ENCODE peak calls at places on chromosomes 6 and 20, in eight cellular contexts. P is activated CD8-positive, alpha-beta T cell treated with anti-CD3 and anti-CD28 coated beads, Interleukin-2, amount 10 ng/mL, durations not matched to agents 7 days and 5 days; V is GM03348; Q is fibroblast of pulmonary artery; Z is posterior cingulate gyrus; O is NCI-H146; A is caudate nucleus; B is mesenchymal stem cell. C is an unnamed sample.

GRCh38 chr20:39775110-39775509 is 813.0 kb downstream of the DHX35 start:
- DNase-seq in P (no peak), V (peak; percentile 60), Q (peak; percentile 46), Z (no peak), O (no peak), A (no peak), B (no peak), C (no peak)

GRCh38 chr6:170423030-170423429 is 116.5 kb downstream of the FAM120B start:
- DNase-seq in P (no peak), V (no peak), Q (no peak), Z (no peak), O (no peak), A (no peak), B (no peak), C (no peak)

GRCh38 chr6:121849477-121849876 is 414.0 kb downstream of the GJA1 start:
- DNase-seq in P (peak; percentile 56), V (peak; percentile 69), Q (peak; percentile 87), Z (no peak), O (peak; percentile 30), A (no peak), B (peak; percentile 80), C (peak; percentile 29)

GRCh38 chr20:46316984-46317684 is 8.8 kb upstream of the CDH22 start:
- DNase-seq in P (no peak), V (no peak), Q (no peak), Z (no peak), O (peak; percentile 59), A (no peak), B (no peak), C (no peak)

GRCh38 chr6:128164254-128164653 is 263.4 kb upstream of the THEMIS start:
- DNase-seq in P (no peak), V (no peak), Q (no peak), Z (no peak), O (no peak), A (no peak), B (no peak), C (no peak)

GRCh38 chr6:78771619-78772018 is 95.7 kb upstream of the IRAK1BP1 start:
- DNase-seq in P (no peak), V (no peak), Q (no peak), Z (no peak), O (peak; percentile 18), A (no peak), B (no peak), C (no peak)

GRCh38 chr6:82906951-82907350 is 158.7 kb downstream of the UBE3D start:
- DNase-seq in P (no peak), V (peak; percentile 41), Q (peak; percentile 64), Z (no peak), O (no peak), A (no peak), B (peak; percentile 80), C (no peak)

GRCh38 chr6:120405947-120406346 is 928.3 kb downstream of the TBC1D32 start:
- DNase-seq in P (no peak), V (no peak), Q (no peak), Z (no peak), O (peak; percentile 1), A (no peak), B (no peak), C (peak; percentile 7)

GRCh38 chr6:41498968-41499599 is 47.1 kb upstream of the FOXP4 start:
- DNase-seq in P (no peak), V (no peak), Q (no peak), Z (no peak), O (no peak), A (no peak), B (no peak), C (no peak)

GRCh38 chr6:129184808-129185366 is 301.9 kb downstream of the LAMA2 start:
- DNase-seq in P (no peak), V (no peak), Q (peak; percentile 11), Z (no peak), O (no peak), A (no peak), B (no peak), C (no peak)

GRCh38 chr20:38434310-38434741 is 802 bp downstream of the SNHG17 start:
- DNase-seq in P (peak; percentile 42), V (no peak), Q (peak; percentile 28), Z (no peak), O (peak; percentile 45), A (no peak), B (peak; percentile 63), C (no peak)

GRCh38 chr6:118171852-118172251 is 264.8 kb downstream of the SLC35F1 start:
- DNase-seq in P (no peak), V (no peak), Q (no peak), Z (no peak), O (no peak), A (no peak), B (no peak), C (no peak)

GRCh38 chr20:24836041-24836533 is 113.0 kb upstream of the CST7 start:
- DNase-seq in P (no peak), V (no peak), Q (no peak), Z (no peak), O (no peak), A (no peak), B (no peak), C (no peak)

GRCh38 chr6:42509765-42510164 is 54.1 kb upstream of the UBR2 start:
- DNase-seq in P (no peak), V (no peak), Q (no peak), Z (no peak), O (no peak), A (no peak), B (peak; percentile 22), C (no peak)

GRCh38 chr20:11972478-11972877 is 54.8 kb downstream of the BTBD3 start:
- DNase-seq in P (no peak), V (no peak), Q (no peak), Z (no peak), O (no peak), A (no peak), B (no peak), C (no peak)

GRCh38 chr6:52362443-52363221 is 681 bp downstream of the PAQR8 start:
- DNase-seq in P (peak; percentile 60), V (peak; percentile 55), Q (no peak), Z (peak; percentile 52), O (peak; percentile 51), A (peak; percentile 66), B (peak; percentile 38), C (no peak)

GRCh38 chr6:33905081-33905609 is 101.3 kb upstream of the MLN start:
- DNase-seq in P (peak; percentile 81), V (no peak), Q (no peak), Z (no peak), O (no peak), A (no peak), B (no peak), C (peak; percentile 98)

GRCh38 chr6:40912158-40912946 is 126.7 kb downstream of the UNC5CL start:
- DNase-seq in P (peak; percentile 71), V (no peak), Q (peak; percentile 36), Z (peak; percentile 58), O (peak; percentile 83), A (no peak), B (peak; percentile 17), C (peak; percentile 17)

GRCh38 chr20:23118144-23118543 is 32.0 kb upstream of the CD93 start:
- DNase-seq in P (no peak), V (no peak), Q (no peak), Z (no peak), O (no peak), A (no peak), B (no peak), C (no peak)

GRCh38 chr6:149756261-149756636 is 6.7 kb downstream of the PCMT1 start:
- DNase-seq in P (no peak), V (no peak), Q (no peak), Z (no peak), O (no peak), A (no peak), B (no peak), C (no peak)

GRCh38 chr6:149716181-149716580 is 1.7 kb downstream of the LATS1 start:
- DNase-seq in P (no peak), V (no peak), Q (no peak), Z (no peak), O (no peak), A (no peak), B (peak; percentile 16), C (no peak)

GRCh38 chr6:139514819-139515218 is 140.4 kb upstream of the CITED2 start:
- DNase-seq in P (no peak), V (no peak), Q (no peak), Z (no peak), O (no peak), A (no peak), B (peak; percentile 39), C (no peak)

GRCh38 chr20:40743172-40743775 is 54.2 kb upstream of the MAFB start:
- DNase-seq in P (no peak), V (no peak), Q (no peak), Z (no peak), O (no peak), A (no peak), B (no peak), C (no peak)

GRCh38 chr6:116036075-116036773 is 24.5 kb downstream of the FRK start:
- DNase-seq in P (no peak), V (no peak), Q (no peak), Z (no peak), O (peak; percentile 13), A (no peak), B (no peak), C (no peak)

GRCh38 chr20:6993016-6993415 is 225.5 kb downstream of the BMP2 start:
- DNase-seq in P (no peak), V (no peak), Q (peak; percentile 2), Z (no peak), O (no peak), A (no peak), B (no peak), C (no peak)

GRCh38 chr6:64257586-64257985 is 622.0 kb downstream of the PHF3 start:
- DNase-seq in P (no peak), V (no peak), Q (no peak), Z (no peak), O (no peak), A (no peak), B (no peak), C (no peak)

GRCh38 chr6:108746841-108747575 is 101.2 kb upstream of the ARMC2 start:
- DNase-seq in P (no peak), V (no peak), Q (no peak), Z (no peak), O (no peak), A (no peak), B (no peak), C (no peak)

GRCh38 chr6:136873733-136874132 is 48.4 kb upstream of the SLC35D3 start:
- DNase-seq in P (no peak), V (no peak), Q (peak; percentile 35), Z (no peak), O (no peak), A (no peak), B (no peak), C (no peak)